ENCODE peak calls at places on chromosomes 16 and 17, in seven cellular contexts. T is fibroblast of lung, I is AG04449, A is Karpas-422, K is ovary, E is fibroblast of pulmonary artery, B is brain microvascular endothelial cell. U is an unnamed sample.

GRCh38 chr17:57668332-57668731 is 76.8 kb downstream of the CCDC182 start:
- DNase-seq in K (no peak), B (no peak), A (no peak), T (no peak), I (no peak), E (no peak), U (no peak)

GRCh38 chr17:8818654-8819330 is 19.6 kb upstream of the MFSD6L start:
- DNase-seq in K (no peak), T (no peak), A (no peak), B (no peak), I (no peak), E (no peak), U (no peak)

GRCh38 chr16:85611455-85612190 is 1.5 kb upstream of the GSE1 start:
- DNase-seq in I (no peak), E (peak; percentile 69), K (peak; percentile 77), A (no peak), T (peak; percentile 80), B (no peak), U (peak; percentile 68)

GRCh38 chr16:57871457-57871856 is 69.2 kb upstream of the KIFC3 start:
- DNase-seq in A (no peak), K (no peak), I (no peak), E (peak; percentile 53), B (no peak), T (peak; percentile 31), U (peak; percentile 15)

GRCh38 chr17:65174974-65175373 is 37.8 kb downstream of the RGS9 start:
- DNase-seq in T (no peak), K (no peak), B (no peak), A (no peak), E (no peak), I (no peak), U (no peak)

GRCh38 chr16:72162105-72162680 is 9.8 kb downstream of the PMFBP1 start:
- DNase-seq in I (no peak), A (no peak), K (no peak), T (no peak), E (no peak), B (no peak), U (no peak)

GRCh38 chr17:7176870-7177209 is 2.3 kb downstream of the ASGR1 start:
- DNase-seq in A (no peak), B (no peak), I (no peak), K (no peak), T (no peak), E (no peak), U (no peak)

GRCh38 chr16:68384293-68385255 is 63.7 kb downstream of the SMPD3 start:
- DNase-seq in T (no peak), E (no peak), A (peak; percentile 78), I (no peak), K (no peak), B (no peak), U (no peak)

GRCh38 chr17:56982312-56982711 is 4.4 kb downstream of the SCPEP1 start:
- DNase-seq in I (no peak), K (no peak), A (no peak), B (no peak), T (no peak), E (no peak), U (no peak)

GRCh38 chr16:85402910-85403692 is 210.0 kb upstream of the GSE1 start:
- DNase-seq in K (peak; percentile 52), I (no peak), B (peak; percentile 81), T (peak; percentile 63), A (no peak), E (peak; percentile 84), U (no peak)

GRCh38 chr16:50696575-50697420 is 3.4 kb downstream of the NOD2 start:
- DNase-seq in E (peak; percentile 45), T (peak; percentile 31), I (no peak), A (peak; percentile 47), K (peak; percentile 43), B (peak; percentile 64), U (peak; percentile 67)

GRCh38 chr17:37481001-37481665 is 8.6 kb upstream of the DUSP14 start:
- DNase-seq in T (no peak), E (no peak), A (no peak), B (no peak), I (no peak), K (no peak), U (no peak)

GRCh38 chr17:66711936-66712335 is 123.0 kb upstream of the CACNG5 start:
- DNase-seq in E (no peak), K (no peak), A (no peak), B (no peak), T (no peak), I (no peak), U (no peak)
- H3K4me3 ChIP-seq in E (no peak overlapping the region), K (no peak overlapping the region), A (no peak overlapping the region), B (no peak overlapping the region), T (no peak overlapping the region), I (no peak overlapping the region), U (no peak overlapping the region)

DNA sequence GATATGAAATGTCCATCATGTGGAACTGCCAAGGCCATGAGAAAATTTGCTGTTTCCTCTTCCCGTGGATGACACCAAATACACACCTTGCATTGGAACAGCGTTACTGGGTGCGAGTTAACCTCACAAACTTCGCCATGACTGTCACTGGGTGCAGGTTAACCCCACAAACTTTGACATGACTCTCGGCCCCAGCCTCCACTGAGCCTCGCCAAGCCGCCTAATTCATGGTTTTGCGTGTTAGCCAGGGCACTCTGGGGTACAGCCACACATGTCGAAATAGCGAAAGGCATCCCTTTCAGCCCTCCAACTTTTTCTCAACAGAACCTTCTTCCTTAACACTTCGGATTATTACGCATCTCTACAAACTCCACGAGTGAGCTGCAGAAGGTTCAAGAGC is 10.6 kb upstream of the KCTD5 start:
- DNase-seq in B (no peak), K (no peak), E (no peak), T (no peak), I (no peak), A (no peak), U (no peak)
- H3K4me3 ChIP-seq in B (no peak overlapping the region), K (no peak overlapping the region), E (peak overlapping the region; percentile 57), T (peak overlapping the region; percentile 60), I (peak overlapping the region; percentile 36), A (peak overlapping the region; percentile 69), U (peak overlapping the region; percentile 60)

DNA sequence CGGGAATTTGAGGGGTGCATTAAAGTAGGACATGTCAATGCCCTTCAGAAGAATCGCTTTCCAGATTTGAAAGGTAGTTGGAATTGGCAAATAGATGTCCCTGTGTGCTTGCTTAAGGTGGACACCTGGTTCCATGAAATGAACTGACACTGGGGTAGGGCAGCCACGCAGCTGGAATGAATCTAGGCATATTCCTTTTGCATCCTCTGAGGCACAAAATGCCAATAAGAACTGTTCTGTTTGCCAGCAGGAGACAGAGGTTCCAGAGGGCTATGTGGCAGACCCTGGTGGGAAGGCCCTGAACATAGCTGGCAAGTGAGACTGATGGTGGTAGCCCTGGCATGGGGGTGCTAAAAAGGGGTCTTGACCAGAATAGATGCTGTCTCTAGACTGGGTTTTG is 61.5 kb downstream of the SLC6A2 start:
- DNase-seq in B (no peak), A (no peak), T (no peak), K (no peak), E (no peak), I (no peak), U (no peak)
- H3K4me3 ChIP-seq in B (no peak overlapping the region), A (no peak overlapping the region), T (no peak overlapping the region), K (no peak overlapping the region), E (no peak overlapping the region), I (no peak overlapping the region), U (no peak overlapping the region)

DNA sequence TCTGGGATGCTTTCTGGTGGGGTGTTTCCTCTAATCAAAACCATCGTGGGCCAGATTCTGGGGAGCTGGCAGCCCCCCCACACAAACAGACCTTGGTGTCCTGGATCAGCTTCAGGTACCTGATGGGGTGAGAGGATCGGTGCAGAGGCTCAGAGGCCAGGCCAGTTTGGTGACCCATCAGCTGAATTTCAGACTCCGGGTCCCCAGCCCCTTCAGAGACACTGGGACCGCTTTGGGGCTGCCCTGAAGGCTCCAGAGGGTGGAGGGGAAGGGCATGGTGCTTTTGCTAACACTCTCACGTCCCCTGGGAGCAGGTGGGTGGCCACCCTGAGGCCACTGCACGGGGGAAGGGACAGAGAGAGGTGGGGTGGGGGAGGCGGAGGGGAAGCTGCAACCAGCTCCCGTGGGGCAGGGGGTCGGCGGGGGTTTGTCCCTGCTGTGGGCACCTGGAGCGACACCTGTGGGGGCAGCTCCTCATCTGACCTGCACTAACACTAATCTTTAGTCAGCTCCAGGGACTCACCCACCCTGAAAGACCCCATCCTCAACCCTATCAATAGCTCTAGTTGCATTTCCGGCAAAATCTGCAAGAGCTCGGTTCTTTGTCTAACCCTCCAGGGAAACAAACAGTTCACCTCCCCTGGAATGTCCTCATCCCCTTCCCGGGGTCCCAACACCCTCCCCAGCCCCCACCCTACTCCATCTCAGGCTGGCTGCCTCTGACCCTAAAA is 91.7 kb upstream of the CBX4 start:
- DNase-seq in B (no peak), K (no peak), T (no peak), A (no peak), E (no peak), I (no peak), U (no peak)
- H3K4me3 ChIP-seq in B (no peak overlapping the region), K (no peak overlapping the region), T (no peak overlapping the region), A (no peak overlapping the region), E (no peak overlapping the region), I (no peak overlapping the region), U (no peak overlapping the region)

GRCh38 chr17:16027708-16028584 is 28.3 kb downstream of the TTC19 start:
- DNase-seq in I (peak; percentile 76), B (peak; percentile 94), T (peak; percentile 87), A (peak; percentile 48), E (peak; percentile 91), K (no peak), U (peak; percentile 14)
- H3K4me3 ChIP-seq in I (no peak overlapping the region), B (no peak overlapping the region), T (no peak overlapping the region), A (no peak overlapping the region), E (no peak overlapping the region), K (no peak overlapping the region), U (no peak overlapping the region)

U was measured in GM06990.